ENCODE peak calls at places on chromosomes 1 and 21, in eight cellular contexts. F, U, N, T, K, E, I and R are unnamed samples. For H3K4me1, the result is how much of the 10 kb centered on the place peaks cover.

GRCh38 chr1:89827330-89827729 is 6.5 kb downstream of the LRRC8D start:
- DNase-seq in F (no peak), U (no peak), N (no peak), T (no peak), K (no peak), E (no peak), I (no peak), R (no peak)

GRCh38 chr1:92862605-92863004 is 30.8 kb downstream of the RPL5 start:
- DNase-seq in F (no peak), U (no peak), N (no peak), T (no peak), K (no peak), E (no peak), I (no peak), R (no peak)

GRCh38 chr1:54095543-54096286 is 42.3 kb downstream of the TCEANC2 start:
- DNase-seq in F (no peak), U (no peak), N (no peak), T (no peak), K (peak), E (no peak), I (no peak), R (no peak)

GRCh38 chr1:209937996-209938959 is at the start of gene SYT14:
- DNase-seq in F (peak), U (no peak), N (no peak), T (no peak), K (peak), E (no peak), I (no peak), R (peak)

GRCh38 chr1:2204384-2205190 is 10.0 kb upstream of the FAAP20 start:
- DNase-seq in F (no peak), U (no peak), N (peak), T (peak), K (peak), E (no peak), I (no peak), R (peak)

GRCh38 chr1:160704250-160704649 is 7.4 kb downstream of the CD48 start:
- DNase-seq in F (no peak), U (no peak), N (no peak), T (no peak), K (no peak), E (no peak), I (no peak), R (no peak)

GRCh38 chr1:54640863-54641836 is at the start of gene MROH7:
- DNase-seq in F (no peak), U (no peak), N (no peak), T (no peak), K (no peak), E (no peak), I (no peak), R (no peak)

GRCh38 chr1:177591155-177591554 is 378.7 kb downstream of the SEC16B start:
- DNase-seq in F (no peak), U (no peak), N (no peak), T (no peak), K (no peak), E (no peak), I (no peak), R (no peak)

GRCh38 chr1:181075727-181076350 is 12.7 kb upstream of the IER5 start:
- DNase-seq in F (peak), U (no peak), N (no peak), T (no peak), K (no peak), E (no peak), I (no peak), R (no peak)

GRCh38 chr1:183180213-183180612 is 5.9 kb upstream of the LAMC2 start:
- DNase-seq in F (peak), U (no peak), N (no peak), T (no peak), K (peak), E (no peak), I (peak), R (no peak)

GRCh38 chr1:209883341-209883971 is 54.6 kb upstream of the SYT14 start:
- DNase-seq in F (no peak), U (no peak), N (no peak), T (no peak), K (no peak), E (no peak), I (no peak), R (no peak)

GRCh38 chr1:233605205-233605604 is 8.7 kb upstream of the KCNK1 start:
- DNase-seq in F (no peak), U (no peak), N (no peak), T (no peak), K (no peak), E (no peak), I (no peak), R (no peak)

GRCh38 chr1:176854725-176855433 is 309.6 kb downstream of the ASTN1 start:
- DNase-seq in F (no peak), U (no peak), N (peak), T (no peak), K (no peak), E (no peak), I (no peak), R (no peak)

GRCh38 chr21:27713159-27714109 is 746.5 kb upstream of the ADAMTS5 start:
- DNase-seq in F (no peak), U (no peak), N (no peak), T (no peak), K (no peak), E (no peak), I (no peak), R (no peak)

GRCh38 chr1:84847253-84848247 is 45.5 kb downstream of the LPAR3 start:
- DNase-seq in F (no peak), U (peak), N (peak), T (peak), K (peak), E (peak), I (no peak), R (no peak)

GRCh38 chr1:36365310-36365895 is 20.3 kb downstream of the STK40 start:
- DNase-seq in F (no peak), U (no peak), N (no peak), T (no peak), K (no peak), E (no peak), I (no peak), R (no peak)

GRCh38 chr1:166695115-166695514 is 144.2 kb upstream of the POGK start:
- DNase-seq in F (no peak), U (no peak), N (peak), T (no peak), K (no peak), E (no peak), I (no peak), R (no peak)

GRCh38 chr1:34426325-34426896 is 249.7 kb downstream of the C1orf94 start:
- DNase-seq in F (no peak), U (no peak), N (no peak), T (no peak), K (no peak), E (no peak), I (no peak), R (no peak)

GRCh38 chr1:100219879-100220278 is 29.8 kb downstream of the DBT start:
- DNase-seq in F (no peak), U (no peak), N (peak), T (no peak), K (no peak), E (no peak), I (no peak), R (no peak)

GRCh38 chr21:44583800-44584147 is 3.4 kb upstream of the KRTAP10-5 start:
- DNase-seq in F (no peak), U (no peak), N (no peak), T (no peak), K (no peak), E (no peak), I (no peak), R (no peak)

GRCh38 chr1:59076612-59077011 is 220.3 kb upstream of the FGGY start:
- DNase-seq in F (no peak), U (no peak), N (peak), T (no peak), K (peak), E (no peak), I (no peak), R (no peak)

GRCh38 chr1:101136739-101137138 is 100.1 kb upstream of the S1PR1 start:
- DNase-seq in F (no peak), U (no peak), N (no peak), T (peak), K (no peak), E (no peak), I (peak), R (peak)

GRCh38 chr1:51541313-51542050 is 22.4 kb upstream of the EPS15 start:
- DNase-seq in F (no peak), U (peak), N (peak), T (no peak), K (no peak), E (no peak), I (no peak), R (no peak)

GRCh38 chr1:164667010-164667409 is 108.0 kb downstream of the PBX1 start:
- DNase-seq in F (no peak), U (no peak), N (no peak), T (no peak), K (no peak), E (no peak), I (no peak), R (no peak)

GRCh38 chr1:164667600-164667999 is 108.6 kb downstream of the PBX1 start:
- DNase-seq in F (no peak), U (no peak), N (no peak), T (no peak), K (no peak), E (no peak), I (no peak), R (peak)

GRCh38 chr1:164662955-164663354 is 104.0 kb downstream of the PBX1 start:
- DNase-seq in F (no peak), U (no peak), N (no peak), T (no peak), K (no peak), E (no peak), I (no peak), R (no peak)

GRCh38 chr1:164662462-164662861 is 103.5 kb downstream of the PBX1 start:
- DNase-seq in F (no peak), U (no peak), N (no peak), T (no peak), K (no peak), E (no peak), I (no peak), R (peak)

GRCh38 chr1:164664127-164664526 is 105.1 kb downstream of the PBX1 start:
- DNase-seq in F (no peak), U (no peak), N (no peak), T (no peak), K (no peak), E (no peak), I (peak), R (no peak)
- H3K4me1 ChIP-seq in F (under half), U (under half), N (under half), T (under half), K (under half), E (under half), I (under half), R (under half)

GRCh38 chr1:225882699-225883615 is 777 bp upstream of the TMEM63A start:
- DNase-seq in F (peak), U (no peak), N (peak), T (peak), K (peak), E (no peak), I (no peak), R (peak)
- TF ChIP-seq REST in F (no peak), U (no peak), N (no peak), T (no peak), K (no peak), E (no peak), I (no peak), R (no peak)

GRCh38 chr1:32362474-32363313 is at the start of the genes FAM229A and TSSK3:
- DNase-seq in F (no peak), U (no peak), N (no peak), T (no peak), K (no peak), E (no peak), I (no peak), R (no peak)

GRCh38 chr1:32364836-32365235 is 2.5 kb downstream of the TSSK3 start:
- DNase-seq in F (no peak), U (no peak), N (no peak), T (no peak), K (no peak), E (no peak), I (no peak), R (no peak)

GRCh38 chr1:32361674-32362473 is 411 bp downstream of the FAM229A start:
- DNase-seq in F (no peak), U (no peak), N (no peak), T (no peak), K (peak), E (no peak), I (no peak), R (peak)

GRCh38 chr1:32365445-32365844 is 3.1 kb downstream of the TSSK3 start:
- DNase-seq in F (no peak), U (no peak), N (no peak), T (no peak), K (no peak), E (no peak), I (no peak), R (no peak)

DNA sequence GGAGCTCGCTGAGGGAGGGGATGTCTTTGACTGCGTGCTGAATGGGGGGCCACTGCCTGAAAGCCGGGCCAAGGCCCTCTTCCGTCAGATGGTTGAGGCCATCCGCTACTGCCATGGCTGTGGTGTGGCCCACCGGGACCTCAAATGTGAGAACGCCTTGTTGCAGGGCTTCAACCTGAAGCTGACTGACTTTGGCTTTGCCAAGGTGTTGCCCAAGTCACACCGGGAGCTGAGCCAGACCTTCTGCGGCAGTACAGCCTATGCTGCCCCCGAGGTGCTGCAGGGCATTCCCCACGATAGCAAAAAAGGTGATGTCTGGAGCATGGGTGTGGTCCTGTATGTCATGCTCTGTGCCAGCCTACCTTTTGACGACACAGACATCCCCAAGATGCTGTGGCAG is 1.4 kb downstream of the TSSK3 start:
- DNase-seq in F (no peak), U (no peak), N (no peak), T (no peak), K (no peak), E (no peak), I (no peak), R (no peak)
- H3K4me1 ChIP-seq in F (under half), U (under half), N (under half), T (under half), K (under half), E (under half), I (under half), R (under half)

GRCh38 chr1:172449585-172450523 is 6.0 kb upstream of the PIGC start:
- DNase-seq in F (peak), U (peak), N (peak), T (peak), K (peak), E (peak), I (no peak), R (peak)
- TF ChIP-seq REST in F (no peak), U (no peak), N (no peak), T (no peak), K (no peak), E (no peak), I (no peak), R (no peak)

DNA sequence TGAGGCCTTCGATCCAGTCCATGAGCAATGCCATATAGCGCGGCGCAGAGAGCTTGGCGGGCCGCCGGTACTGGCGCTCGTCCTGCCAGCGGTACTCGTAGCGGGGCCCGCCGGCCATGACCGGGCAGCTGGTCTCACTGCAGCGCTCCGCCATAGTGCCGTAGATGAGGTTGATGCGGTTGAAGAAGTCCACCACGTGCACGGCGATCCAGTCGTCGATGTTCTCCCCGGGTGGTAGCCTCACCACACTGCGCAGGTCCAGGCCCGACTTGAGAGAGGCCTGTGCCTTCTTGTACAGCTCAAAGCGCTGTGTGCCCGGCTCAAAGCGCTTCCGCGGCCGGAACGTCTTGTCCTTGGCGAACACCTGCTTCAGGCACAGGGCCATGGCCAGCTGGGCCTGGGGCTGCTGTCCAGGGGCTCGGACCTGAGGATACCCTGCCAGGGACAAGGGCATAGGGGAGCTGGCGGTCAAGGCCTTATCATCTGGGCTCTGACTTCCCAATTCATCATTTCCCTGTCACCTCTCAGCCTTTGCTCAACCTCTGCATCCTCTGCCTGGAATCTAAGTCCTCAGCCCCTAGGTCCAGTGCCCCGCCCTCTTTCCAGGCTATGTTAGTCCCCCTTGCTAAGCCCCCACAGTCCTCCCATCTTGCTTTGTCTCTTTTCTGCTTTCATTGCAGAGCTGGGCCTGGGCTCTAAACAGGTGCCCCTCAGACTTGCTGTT is 3.5 kb downstream of the MOB3C start:
- DNase-seq in F (no peak), U (no peak), N (no peak), T (no peak), K (no peak), E (no peak), I (no peak), R (peak)
- H3K4me1 ChIP-seq in F (under half), U (half or more), N (under half), T (under half), K (under half), E (under half), I (under half), R (under half)

GRCh38 chr1:19463204-19463803 is 22.0 kb downstream of the CAPZB start:
- DNase-seq in F (no peak), U (no peak), N (no peak), T (no peak), K (no peak), E (no peak), I (peak), R (no peak)
- TF ChIP-seq REST in F (no peak), U (no peak), N (no peak), T (no peak), K (no peak), E (no peak), I (no peak), R (no peak)

GRCh38 chr1:33407750-33408436 is 23.0 kb downstream of the PHC2 start:
- DNase-seq in F (no peak), U (no peak), N (no peak), T (no peak), K (no peak), E (no peak), I (no peak), R (no peak)
- H3K4me1 ChIP-seq in F (under half), U (under half), N (under half), T (under half), K (under half), E (under half), I (under half), R (under half)

GRCh38 chr1:179380299-179380698 is 14.5 kb downstream of the AXDND1 start:
- DNase-seq in F (no peak), U (no peak), N (no peak), T (no peak), K (no peak), E (no peak), I (no peak), R (no peak)
- TF ChIP-seq REST in F (no peak), U (no peak), N (no peak), T (no peak), K (no peak), E (no peak), I (no peak), R (no peak)